ENCODE peak calls at places on chromosome 2, in seven cellular contexts. U, A, Q, B, G, L and J are unnamed samples.

GRCh38 chr2:47904903-47905453 is 1.3 kb downstream of the FBXO11 start:
- DNase-seq in U (peak; percentile 30), G (peak; percentile 21), L (no peak), A (no peak), B (peak; percentile 24), Q (peak; percentile 18), J (peak; percentile 17)

GRCh38 chr2:156589381-156590079 is 153.4 kb downstream of the GPD2 start:
- DNase-seq in L (peak; percentile 43), U (peak; percentile 66), G (peak; percentile 76), A (no peak), B (no peak), Q (no peak), J (peak; percentile 67)

GRCh38 chr2:229296561-229296960 is 25.5 kb upstream of the PID1 start:
- DNase-seq in U (no peak), B (no peak), G (peak; percentile 41), Q (no peak), L (no peak), A (no peak), J (no peak)

GRCh38 chr2:37000273-37000780 is 34.0 kb upstream of the STRN start:
- DNase-seq in L (no peak), A (no peak), B (no peak), U (no peak), Q (no peak), G (peak; percentile 3), J (peak; percentile 22)

GRCh38 chr2:226048625-226049024 is 649.1 kb downstream of the NYAP2 start:
- DNase-seq in U (no peak), Q (no peak), G (peak; percentile 81), B (no peak), L (no peak), A (no peak), J (peak; percentile 63)

GRCh38 chr2:31980674-31981356 is 30.0 kb downstream of the MEMO1 start:
- DNase-seq in U (peak; percentile 17), B (no peak), L (peak; percentile 30), A (no peak), G (peak; percentile 58), Q (no peak), J (peak; percentile 48)

GRCh38 chr2:86464654-86465053 is 23.5 kb downstream of the KDM3A start:
- DNase-seq in L (no peak), A (no peak), G (no peak), Q (no peak), B (no peak), U (no peak), J (no peak)

GRCh38 chr2:33013684-33014110 is 66.9 kb downstream of the LTBP1 start:
- DNase-seq in A (no peak), Q (no peak), G (peak; percentile 13), B (no peak), U (no peak), L (no peak), J (no peak)

GRCh38 chr2:16508061-16508851 is 157.4 kb downstream of the CYRIA start:
- DNase-seq in A (no peak), L (peak; percentile 62), Q (peak; percentile 10), U (peak; percentile 16), B (peak; percentile 29), G (peak; percentile 24), J (peak; percentile 46)

GRCh38 chr2:198004921-198005829 is 200.8 kb downstream of the PLCL1 start:
- DNase-seq in B (no peak), A (no peak), Q (no peak), U (no peak), L (no peak), G (no peak), J (no peak)

GRCh38 chr2:235722869-235723268 is 229.0 kb downstream of the AGAP1 start:
- DNase-seq in A (no peak), U (no peak), G (no peak), L (no peak), Q (no peak), B (no peak), J (no peak)

GRCh38 chr2:133177196-133177595 is 391.1 kb downstream of the NCKAP5 start:
- DNase-seq in B (no peak), Q (no peak), L (no peak), U (no peak), A (no peak), G (no peak), J (no peak)

GRCh38 chr2:104872866-104873688 is 19.2 kb downstream of the POU3F3 start:
- DNase-seq in G (peak; percentile 70), L (peak; percentile 79), U (peak; percentile 96), A (peak; percentile 90), Q (no peak), B (peak; percentile 81), J (peak; percentile 70)

GRCh38 chr2:234911271-234911670 is 40.5 kb upstream of the SH3BP4 start:
- DNase-seq in U (peak; percentile 41), L (no peak), A (no peak), G (peak; percentile 63), Q (no peak), B (no peak), J (no peak)

GRCh38 chr2:156401863-156402262 is 34.3 kb upstream of the GPD2 start:
- DNase-seq in Q (no peak), B (no peak), U (no peak), A (no peak), L (no peak), G (no peak), J (no peak)

GRCh38 chr2:23563673-23564617 is 179.0 kb downstream of the KLHL29 start:
- DNase-seq in B (peak; percentile 23), A (peak; percentile 92), U (peak; percentile 74), Q (no peak), G (peak; percentile 75), L (no peak), J (no peak)

GRCh38 chr2:23592061-23592685 is 207.2 kb downstream of the KLHL29 start:
- DNase-seq in Q (no peak), A (no peak), U (no peak), L (no peak), G (no peak), B (no peak), J (no peak)

GRCh38 chr2:171406044-171406443 is 27.7 kb downstream of the METTL8 start:
- DNase-seq in G (no peak), B (no peak), L (no peak), A (no peak), Q (no peak), U (no peak), J (no peak)

GRCh38 chr2:9692392-9693137 is 61.8 kb upstream of the YWHAQ start:
- DNase-seq in G (peak; percentile 38), B (no peak), U (no peak), A (no peak), Q (no peak), L (no peak), J (no peak)

GRCh38 chr2:202035941-202036372 is 2.3 kb downstream of the FZD7 start:
- DNase-seq in B (no peak), U (no peak), A (no peak), G (no peak), L (no peak), Q (no peak), J (no peak)

GRCh38 chr2:216583157-216583556 is 50.1 kb upstream of the IGFBP2 start:
- DNase-seq in Q (no peak), B (no peak), L (no peak), U (peak; percentile 6), A (no peak), G (peak; percentile 52), J (peak; percentile 14)

GRCh38 chr2:80126596-80127189 is 177.9 kb downstream of the LRRTM1 start:
- DNase-seq in G (peak; percentile 33), A (no peak), Q (no peak), U (no peak), L (no peak), B (no peak), J (no peak)

GRCh38 chr2:148666555-148666954 is 22.0 kb downstream of the EPC2 start:
- DNase-seq in U (no peak), A (no peak), G (no peak), B (no peak), L (no peak), Q (no peak), J (no peak)

GRCh38 chr2:95056461-95057459 is 31.3 kb downstream of the MAL start:
- DNase-seq in B (peak; percentile 19), Q (no peak), G (no peak), A (no peak), L (no peak), U (peak; percentile 75), J (no peak)

GRCh38 chr2:177857538-177857937 is 215.0 kb downstream of the PDE11A start:
- DNase-seq in A (no peak), G (no peak), L (no peak), U (no peak), Q (no peak), B (no peak), J (no peak)